ENCODE peak calls at places on chromosome 19, in eight cellular contexts. One of them, this sample, is unnamed.

GRCh38 chr19:54609356-54609791 is 15.9 kb downstream of the LILRA1 start:
- DNase-seq in CD4-positive, alpha-beta T cell: no peak
- DNase-seq in endodermal cell: no peak
- DNase-seq in neural progenitor cell: no peak
- DNase-seq in heart left ventricle: no peak
- DNase-seq in CD8-positive, alpha-beta T cell: no peak
- DNase-seq in fibroblast of lung: no peak
- DNase-seq in ovary: no peak
- DNase-seq in this sample: no peak

GRCh38 chr19:41866284-41866683 is 6.2 kb downstream of the RPS19 start:
- DNase-seq in neural progenitor cell: no peak
- DNase-seq in heart left ventricle: no peak
- DNase-seq in fibroblast of lung: no peak
- DNase-seq in CD8-positive, alpha-beta T cell: no peak
- DNase-seq in endodermal cell: no peak
- DNase-seq in ovary: no peak
- DNase-seq in CD4-positive, alpha-beta T cell: no peak
- DNase-seq in this sample: no peak

GRCh38 chr19:50556236-50557008 is 11.8 kb downstream of the LRRC4B start:
- DNase-seq in neural progenitor cell: peak; percentile 95
- DNase-seq in ovary: peak; percentile 69
- DNase-seq in fibroblast of lung: peak; percentile 25
- DNase-seq in CD4-positive, alpha-beta T cell: peak; percentile 70
- DNase-seq in heart left ventricle: peak; percentile 64
- DNase-seq in CD8-positive, alpha-beta T cell: peak; percentile 82
- DNase-seq in endodermal cell: peak; percentile 99
- DNase-seq in this sample: peak; percentile 93

GRCh38 chr19:55801416-55801815 is 30.4 kb downstream of the NLRP11 start:
- DNase-seq in CD4-positive, alpha-beta T cell: no peak
- DNase-seq in CD8-positive, alpha-beta T cell: no peak
- DNase-seq in endodermal cell: no peak
- DNase-seq in fibroblast of lung: no peak
- DNase-seq in ovary: no peak
- DNase-seq in neural progenitor cell: no peak
- DNase-seq in heart left ventricle: no peak
- DNase-seq in this sample: no peak

GRCh38 chr19:48724796-48725753 is 5.5 kb upstream of the MAMSTR start:
- DNase-seq in CD8-positive, alpha-beta T cell: no peak
- DNase-seq in heart left ventricle: peak; percentile 89
- DNase-seq in fibroblast of lung: peak; percentile 81
- DNase-seq in endodermal cell: peak; percentile 69
- DNase-seq in ovary: peak; percentile 77
- DNase-seq in neural progenitor cell: peak; percentile 79
- DNase-seq in CD4-positive, alpha-beta T cell: no peak
- DNase-seq in this sample: no peak

GRCh38 chr19:13766095-13766481 is 1.8 kb downstream of the MRI1 start:
- DNase-seq in CD4-positive, alpha-beta T cell: no peak
- DNase-seq in neural progenitor cell: no peak
- DNase-seq in ovary: no peak
- DNase-seq in fibroblast of lung: no peak
- DNase-seq in endodermal cell: no peak
- DNase-seq in CD8-positive, alpha-beta T cell: no peak
- DNase-seq in heart left ventricle: no peak
- DNase-seq in this sample: no peak

GRCh38 chr19:29524201-29524911 is 1.4 kb upstream of the VSTM2B start:
- DNase-seq in CD8-positive, alpha-beta T cell: no peak
- DNase-seq in neural progenitor cell: peak; percentile 74
- DNase-seq in endodermal cell: peak; percentile 78
- DNase-seq in ovary: no peak
- DNase-seq in CD4-positive, alpha-beta T cell: no peak
- DNase-seq in fibroblast of lung: no peak
- DNase-seq in heart left ventricle: no peak
- DNase-seq in this sample: no peak

GRCh38 chr19:35248310-35249145 is at the start of gene LSR:
- DNase-seq in CD4-positive, alpha-beta T cell: peak; percentile 78
- DNase-seq in fibroblast of lung: no peak
- DNase-seq in CD8-positive, alpha-beta T cell: peak; percentile 84
- DNase-seq in endodermal cell: peak; percentile 97
- DNase-seq in heart left ventricle: peak; percentile 58
- DNase-seq in ovary: peak; percentile 41
- DNase-seq in neural progenitor cell: peak; percentile 97
- DNase-seq in this sample: peak; percentile 94

GRCh38 chr19:17616961-17617806 is 61.7 kb downstream of the COLGALT1 start:
- DNase-seq in neural progenitor cell: peak; percentile 66
- DNase-seq in ovary: no peak
- DNase-seq in fibroblast of lung: no peak
- DNase-seq in heart left ventricle: no peak
- DNase-seq in CD4-positive, alpha-beta T cell: no peak
- DNase-seq in CD8-positive, alpha-beta T cell: no peak
- DNase-seq in endodermal cell: peak; percentile 88
- DNase-seq in this sample: peak; percentile 24

GRCh38 chr19:55333870-55334269 is 5.8 kb upstream of the KMT5C start:
- DNase-seq in fibroblast of lung: no peak
- DNase-seq in neural progenitor cell: no peak
- DNase-seq in CD8-positive, alpha-beta T cell: no peak
- DNase-seq in ovary: no peak
- DNase-seq in heart left ventricle: no peak
- DNase-seq in endodermal cell: peak; percentile 45
- DNase-seq in CD4-positive, alpha-beta T cell: no peak
- DNase-seq in this sample: no peak

GRCh38 chr19:33810821-33811220 is 14.2 kb downstream of the KCTD15 start:
- DNase-seq in fibroblast of lung: no peak
- DNase-seq in heart left ventricle: no peak
- DNase-seq in endodermal cell: no peak
- DNase-seq in neural progenitor cell: no peak
- DNase-seq in CD8-positive, alpha-beta T cell: no peak
- DNase-seq in CD4-positive, alpha-beta T cell: no peak
- DNase-seq in ovary: no peak
- DNase-seq in this sample: no peak

GRCh38 chr19:39701291-39701690 is 3.0 kb upstream of the LGALS14 start:
- DNase-seq in fibroblast of lung: no peak
- DNase-seq in ovary: no peak
- DNase-seq in CD4-positive, alpha-beta T cell: no peak
- DNase-seq in endodermal cell: no peak
- DNase-seq in heart left ventricle: no peak
- DNase-seq in neural progenitor cell: no peak
- DNase-seq in CD8-positive, alpha-beta T cell: no peak
- DNase-seq in this sample: no peak

GRCh38 chr19:7658219-7658686 is 10.6 kb upstream of the RETN start:
- DNase-seq in fibroblast of lung: no peak
- DNase-seq in endodermal cell: no peak
- DNase-seq in CD4-positive, alpha-beta T cell: no peak
- DNase-seq in heart left ventricle: no peak
- DNase-seq in CD8-positive, alpha-beta T cell: no peak
- DNase-seq in neural progenitor cell: peak; percentile 54
- DNase-seq in ovary: no peak
- DNase-seq in this sample: no peak

GRCh38 chr19:4186087-4186993 is 3.9 kb downstream of the ANKRD24 start:
- DNase-seq in heart left ventricle: peak; percentile 50
- DNase-seq in ovary: peak; percentile 51
- DNase-seq in endodermal cell: peak; percentile 98
- DNase-seq in CD8-positive, alpha-beta T cell: peak; percentile 84
- DNase-seq in fibroblast of lung: peak; percentile 31
- DNase-seq in CD4-positive, alpha-beta T cell: peak; percentile 75
- DNase-seq in neural progenitor cell: peak; percentile 90
- DNase-seq in this sample: peak; percentile 90

GRCh38 chr19:39009001-39009400 is 23.3 kb downstream of the FBXO27 start:
- DNase-seq in neural progenitor cell: no peak
- DNase-seq in CD8-positive, alpha-beta T cell: no peak
- DNase-seq in endodermal cell: no peak
- DNase-seq in CD4-positive, alpha-beta T cell: no peak
- DNase-seq in fibroblast of lung: no peak
- DNase-seq in ovary: no peak
- DNase-seq in heart left ventricle: no peak
- DNase-seq in this sample: no peak

GRCh38 chr19:6911523-6911922 is 24.1 kb downstream of the ADGRE1 start:
- DNase-seq in CD4-positive, alpha-beta T cell: no peak
- DNase-seq in ovary: no peak
- DNase-seq in neural progenitor cell: no peak
- DNase-seq in fibroblast of lung: no peak
- DNase-seq in endodermal cell: no peak
- DNase-seq in heart left ventricle: no peak
- DNase-seq in CD8-positive, alpha-beta T cell: no peak
- DNase-seq in this sample: no peak

GRCh38 chr19:51490676-51491075 is 10.9 kb downstream of the SIGLEC12 start:
- DNase-seq in neural progenitor cell: no peak
- DNase-seq in endodermal cell: peak; percentile 61
- DNase-seq in CD8-positive, alpha-beta T cell: no peak
- DNase-seq in fibroblast of lung: no peak
- DNase-seq in ovary: no peak
- DNase-seq in CD4-positive, alpha-beta T cell: no peak
- DNase-seq in heart left ventricle: no peak
- DNase-seq in this sample: no peak

GRCh38 chr19:32866564-32867265 is 2.9 kb downstream of the SLC7A9 start:
- DNase-seq in endodermal cell: no peak
- DNase-seq in CD8-positive, alpha-beta T cell: no peak
- DNase-seq in ovary: no peak
- DNase-seq in neural progenitor cell: no peak
- DNase-seq in CD4-positive, alpha-beta T cell: no peak
- DNase-seq in heart left ventricle: no peak
- DNase-seq in fibroblast of lung: no peak
- DNase-seq in this sample: no peak

GRCh38 chr19:14146789-14147216 is 10.4 kb upstream of the ASF1B start:
- DNase-seq in endodermal cell: no peak
- DNase-seq in fibroblast of lung: peak; percentile 81
- DNase-seq in heart left ventricle: no peak
- DNase-seq in CD4-positive, alpha-beta T cell: no peak
- DNase-seq in neural progenitor cell: no peak
- DNase-seq in ovary: no peak
- DNase-seq in CD8-positive, alpha-beta T cell: no peak
- DNase-seq in this sample: no peak

DNA sequence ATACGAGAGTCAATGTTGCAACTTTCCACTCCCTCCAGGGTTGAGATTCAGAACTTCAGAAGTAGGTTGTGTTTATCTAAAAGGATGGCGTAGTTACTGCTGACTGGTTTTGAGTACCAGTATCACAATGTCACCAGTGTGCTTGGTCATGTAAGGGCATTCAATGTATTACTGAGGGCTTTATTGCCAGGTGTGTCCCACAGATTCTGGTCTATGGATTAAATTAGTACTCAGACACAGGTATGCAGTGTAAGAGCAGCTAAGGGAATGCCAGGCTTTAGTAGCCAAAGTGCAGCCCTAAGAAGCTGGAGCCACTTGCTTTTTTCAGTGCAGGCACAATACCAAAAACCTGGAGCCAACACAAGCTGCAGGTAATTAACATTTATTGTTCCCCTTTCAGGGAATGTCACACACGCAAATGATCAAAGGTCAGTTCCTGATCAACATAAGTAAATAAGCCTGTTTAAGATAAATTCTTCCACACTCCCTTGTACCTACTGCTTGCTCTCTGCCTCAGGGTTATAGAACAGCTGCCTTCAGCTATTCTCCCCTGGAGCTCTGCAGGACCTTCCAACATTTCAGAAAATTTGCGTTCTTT is 130.1 kb upstream of the ZNF91 start:
- DNase-seq in CD8-positive, alpha-beta T cell: no peak
- DNase-seq in ovary: no peak
- DNase-seq in fibroblast of lung: no peak
- DNase-seq in endodermal cell: no peak
- DNase-seq in heart left ventricle: no peak
- DNase-seq in CD4-positive, alpha-beta T cell: no peak
- DNase-seq in neural progenitor cell: no peak
- DNase-seq in this sample: no peak
- H3K9me3 ChIP-seq in CD8-positive, alpha-beta T cell: no peaks in the 10 kb centered on the region
- H3K9me3 ChIP-seq in ovary: no peaks in the 10 kb centered on the region
- H3K9me3 ChIP-seq in fibroblast of lung: no peaks in the 10 kb centered on the region
- H3K9me3 ChIP-seq in endodermal cell: peaks cover 88% of the 10 kb centered on the region
- H3K9me3 ChIP-seq in heart left ventricle: no peaks in the 10 kb centered on the region
- H3K9me3 ChIP-seq in CD4-positive, alpha-beta T cell: peaks cover 11% of the 10 kb centered on the region
- H3K9me3 ChIP-seq in neural progenitor cell: peaks cover 3% of the 10 kb centered on the region
- H3K9me3 ChIP-seq in this sample: no peaks in the 10 kb centered on the region

GRCh38 chr19:47253467-47253881 is 2.9 kb upstream of the CCDC9 start:
- DNase-seq in heart left ventricle: no peak
- DNase-seq in fibroblast of lung: peak; percentile 95
- DNase-seq in CD4-positive, alpha-beta T cell: no peak
- DNase-seq in CD8-positive, alpha-beta T cell: no peak
- DNase-seq in ovary: no peak
- DNase-seq in endodermal cell: no peak
- DNase-seq in neural progenitor cell: no peak
- DNase-seq in this sample: no peak
- H3K27ac ChIP-seq in heart left ventricle: no peak overlapping the region
- H3K27ac ChIP-seq in fibroblast of lung: no peak overlapping the region
- H3K27ac ChIP-seq in CD4-positive, alpha-beta T cell: no peak overlapping the region
- H3K27ac ChIP-seq in CD8-positive, alpha-beta T cell: no peak overlapping the region
- H3K27ac ChIP-seq in ovary: no peak overlapping the region
- H3K27ac ChIP-seq in endodermal cell: no peak overlapping the region
- H3K27ac ChIP-seq in neural progenitor cell: no peak overlapping the region
- H3K27ac ChIP-seq in this sample: no peak overlapping the region

GRCh38 chr19:2739602-2740313 is at the start of gene SLC39A3:
- DNase-seq in neural progenitor cell: peak; percentile 98
- DNase-seq in endodermal cell: peak; percentile 100
- DNase-seq in heart left ventricle: peak; percentile 100
- DNase-seq in CD4-positive, alpha-beta T cell: peak; percentile 98
- DNase-seq in ovary: peak; percentile 100
- DNase-seq in fibroblast of lung: peak; percentile 98
- DNase-seq in CD8-positive, alpha-beta T cell: peak; percentile 99
- DNase-seq in this sample: peak; percentile 99
- TF ChIP-seq CTCF in neural progenitor cell: no peak
- TF ChIP-seq CTCF in endodermal cell: peak; percentile 22
- TF ChIP-seq CTCF in heart left ventricle: no peak
- TF ChIP-seq CTCF in CD4-positive, alpha-beta T cell: no peak
- TF ChIP-seq CTCF in ovary: no peak
- TF ChIP-seq CTCF in fibroblast of lung: peak; percentile 29
- TF ChIP-seq CTCF in CD8-positive, alpha-beta T cell: no peak
- TF ChIP-seq CTCF in this sample: peak; percentile 10

GRCh38 chr19:19674315-19674714 is 5.7 kb downstream of the ZNF101 start:
- DNase-seq in ovary: no peak
- DNase-seq in CD8-positive, alpha-beta T cell: no peak
- DNase-seq in fibroblast of lung: no peak
- DNase-seq in CD4-positive, alpha-beta T cell: no peak
- DNase-seq in heart left ventricle: no peak
- DNase-seq in endodermal cell: no peak
- DNase-seq in neural progenitor cell: no peak
- DNase-seq in this sample: no peak

GRCh38 chr19:19679176-19680073 is 10.8 kb downstream of the ZNF101 start:
- DNase-seq in ovary: no peak
- DNase-seq in fibroblast of lung: no peak
- DNase-seq in CD4-positive, alpha-beta T cell: no peak
- DNase-seq in heart left ventricle: no peak
- DNase-seq in CD8-positive, alpha-beta T cell: no peak
- DNase-seq in endodermal cell: no peak
- DNase-seq in neural progenitor cell: no peak
- DNase-seq in this sample: no peak

GRCh38 chr19:19672816-19673215 is 4.2 kb downstream of the ZNF101 start:
- DNase-seq in ovary: no peak
- DNase-seq in heart left ventricle: no peak
- DNase-seq in CD8-positive, alpha-beta T cell: no peak
- DNase-seq in neural progenitor cell: no peak
- DNase-seq in endodermal cell: no peak
- DNase-seq in CD4-positive, alpha-beta T cell: no peak
- DNase-seq in fibroblast of lung: no peak
- DNase-seq in this sample: no peak

DNA sequence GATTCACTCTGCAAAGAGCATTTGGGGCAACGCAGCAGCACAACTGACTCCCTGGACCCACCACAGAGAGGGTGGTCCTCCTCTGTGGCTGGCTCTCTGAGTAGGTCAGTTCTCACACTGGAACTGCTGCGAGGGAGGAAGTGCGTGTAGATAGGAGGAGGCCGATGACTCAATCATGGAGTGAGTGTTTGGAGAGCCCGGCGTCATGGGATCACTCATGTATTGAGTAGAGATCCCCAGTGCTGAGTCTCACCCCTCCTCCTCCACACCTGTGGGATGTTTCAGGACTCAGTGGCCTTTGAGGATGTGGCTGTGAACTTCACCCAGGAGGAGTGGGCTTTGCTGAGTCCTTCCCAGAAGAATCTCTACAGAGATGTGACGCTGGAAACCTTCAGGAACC is 8.9 kb downstream of the ZNF101 start:
- DNase-seq in neural progenitor cell: no peak
- DNase-seq in heart left ventricle: no peak
- DNase-seq in ovary: no peak
- DNase-seq in fibroblast of lung: no peak
- DNase-seq in CD8-positive, alpha-beta T cell: no peak
- DNase-seq in CD4-positive, alpha-beta T cell: no peak
- DNase-seq in endodermal cell: no peak
- DNase-seq in this sample: no peak
- H3K9me3 ChIP-seq in neural progenitor cell: no peaks in the 10 kb centered on the region
- H3K9me3 ChIP-seq in heart left ventricle: no peaks in the 10 kb centered on the region
- H3K9me3 ChIP-seq in ovary: no peaks in the 10 kb centered on the region
- H3K9me3 ChIP-seq in fibroblast of lung: no peaks in the 10 kb centered on the region
- H3K9me3 ChIP-seq in CD8-positive, alpha-beta T cell: peaks cover 64% of the 10 kb centered on the region
- H3K9me3 ChIP-seq in CD4-positive, alpha-beta T cell: peaks cover 92% of the 10 kb centered on the region
- H3K9me3 ChIP-seq in endodermal cell: peaks cover 92% of the 10 kb centered on the region
- H3K9me3 ChIP-seq in this sample: peaks cover 2% of the 10 kb centered on the region